ENCODE peak calls at places on chromosomes 1 and 21, in seven cellular contexts. B is AG10803; K is AG09309; Z is fibroblast of pulmonary artery; N is astrocyte of the spinal cord; T is PC-9; L is CD8-positive, alpha-beta T cell. G is an unnamed sample.

GRCh38 chr1:171212607-171213347 is 27.7 kb downstream of the FMO2 start:
- DNase-seq in Z (no peak), K (no peak), N (no peak), B (no peak), L (no peak), T (no peak), G (no peak)

GRCh38 chr1:167687919-167688519 is 33.8 kb upstream of the MPZL1 start:
- DNase-seq in Z (peak; percentile 90), L (peak; percentile 71), T (peak; percentile 63), K (peak; percentile 39), B (peak; percentile 76), N (peak; percentile 83), G (peak; percentile 23)

GRCh38 chr1:175269151-175269550 is 76.6 kb upstream of the KIAA0040 start:
- DNase-seq in B (no peak), T (peak; percentile 67), K (no peak), L (no peak), N (no peak), Z (no peak), G (no peak)

GRCh38 chr1:65459397-65459768 is 38.9 kb downstream of the LEPR start:
- DNase-seq in Z (peak; percentile 65), T (peak; percentile 18), N (peak; percentile 39), L (no peak), K (no peak), B (peak; percentile 61), G (no peak)

GRCh38 chr1:183227963-183228649 is 42.0 kb downstream of the LAMC2 start:
- DNase-seq in T (peak; percentile 33), L (no peak), B (peak; percentile 52), N (peak; percentile 44), K (no peak), Z (peak; percentile 70), G (no peak)

GRCh38 chr1:193707271-193708015 is 521.0 kb upstream of the B3GALT2 start:
- DNase-seq in L (no peak), N (peak; percentile 22), B (no peak), Z (peak; percentile 16), K (no peak), T (no peak), G (no peak)

GRCh38 chr1:85334962-85335361 is 58.5 kb upstream of the BCL10 start:
- DNase-seq in N (peak; percentile 76), Z (no peak), K (no peak), L (no peak), T (no peak), B (peak; percentile 42), G (no peak)

GRCh38 chr1:27353166-27353565 is 11.3 kb downstream of the SYTL1 start:
- DNase-seq in N (no peak), T (no peak), B (no peak), K (no peak), L (no peak), Z (no peak), G (no peak)

GRCh38 chr1:20732071-20732587 is 374 bp downstream of the SH2D5 start:
- DNase-seq in B (peak; percentile 52), N (peak; percentile 56), L (peak; percentile 36), K (no peak), T (peak; percentile 61), Z (peak; percentile 57), G (no peak)

GRCh38 chr21:42343101-42343500 is 7.7 kb downstream of the TFF2 start:
- DNase-seq in Z (no peak), N (no peak), K (no peak), B (no peak), L (no peak), T (no peak), G (no peak)

GRCh38 chr1:175572932-175573871 is 170.2 kb downstream of the TNR start:
- DNase-seq in B (no peak), T (no peak), K (no peak), N (no peak), L (no peak), Z (no peak), G (no peak)

GRCh38 chr1:51189421-51190073 is 46.5 kb upstream of the RNF11 start:
- DNase-seq in L (peak; percentile 3), B (peak; percentile 84), T (peak; percentile 38), Z (peak; percentile 86), K (peak; percentile 51), N (peak; percentile 77), G (peak; percentile 27)

GRCh38 chr1:14095001-14095400 is 395.0 kb downstream of the PRDM2 start:
- DNase-seq in N (peak; percentile 7), B (peak; percentile 16), T (no peak), Z (peak; percentile 1), K (no peak), L (no peak), G (no peak)

GRCh38 chr1:21238141-21238800 is 52.0 kb downstream of the ECE1 start:
- DNase-seq in T (peak; percentile 41), N (peak; percentile 28), B (peak; percentile 53), Z (no peak), L (no peak), K (peak; percentile 34), G (no peak)

GRCh38 chr21:34526618-34527290 is 14.7 kb upstream of the KCNE1 start:
- DNase-seq in Z (peak; percentile 100), N (peak; percentile 100), B (peak; percentile 100), L (no peak), K (peak; percentile 100), T (peak; percentile 71), G (peak; percentile 99)

GRCh38 chr1:116006486-116006964 is 30.2 kb downstream of the SLC22A15 start:
- DNase-seq in Z (no peak), L (no peak), N (no peak), B (no peak), K (no peak), T (no peak), G (no peak)

GRCh38 chr1:39713557-39713956 is 22.3 kb upstream of the HPCAL4 start:
- DNase-seq in L (no peak), B (no peak), N (no peak), K (no peak), Z (no peak), T (no peak), G (no peak)

GRCh38 chr1:66313446-66313845 is 220.5 kb upstream of the SGIP1 start:
- DNase-seq in K (no peak), N (peak; percentile 42), Z (peak; percentile 35), L (no peak), B (peak; percentile 60), T (no peak), G (no peak)

DNA sequence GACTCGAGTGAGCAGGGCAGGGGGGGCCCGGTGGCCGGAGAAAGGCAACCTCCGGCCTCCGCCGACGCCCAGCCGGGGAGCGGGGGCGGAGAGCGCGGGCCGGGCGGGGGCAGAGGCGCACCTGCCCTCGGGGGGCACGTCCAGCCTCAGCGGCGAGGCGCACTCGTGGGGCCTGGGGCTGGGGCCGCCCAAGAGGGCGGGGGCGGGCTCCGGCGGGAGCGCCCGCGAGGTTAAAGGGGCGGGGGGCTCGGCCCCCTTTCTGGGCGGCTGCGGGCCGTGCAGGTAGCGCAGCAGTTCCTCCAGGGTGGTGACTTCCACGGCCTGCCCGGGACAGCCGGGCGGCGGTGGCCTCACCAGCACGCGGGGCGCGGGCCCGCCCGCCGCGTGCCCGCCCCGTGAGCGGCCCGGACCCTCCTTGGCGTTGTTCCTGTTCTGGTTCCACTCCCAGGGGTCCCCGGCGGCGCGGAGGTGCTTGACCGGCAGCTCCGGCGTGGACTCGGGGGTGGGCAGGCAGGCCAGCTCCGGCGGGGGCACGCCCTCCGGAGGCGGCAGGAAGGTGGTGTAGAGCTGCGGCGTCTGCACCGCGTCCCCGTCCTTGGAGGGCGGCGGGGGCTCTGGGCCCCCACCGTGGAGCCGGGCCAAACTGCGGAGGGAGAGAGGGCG is 13.6 kb downstream of the SEMA6C start:
- DNase-seq in K (no peak), L (no peak), Z (no peak), N (no peak), B (no peak), T (no peak), G (no peak)
- H3K4me3 ChIP-seq in K (no peak overlapping the region), L (no peak overlapping the region), Z (no peak overlapping the region), N (no peak overlapping the region), B (no peak overlapping the region), T (no peak overlapping the region), G (no peak overlapping the region)

GRCh38 chr1:226738421-226738994 is 574 bp downstream of the ITPKB start:
- DNase-seq in K (no peak), T (peak; percentile 43), B (peak; percentile 16), L (no peak), Z (peak; percentile 44), N (peak; percentile 33), G (no peak)
- TF ChIP-seq CTCF in K (no peak), T (no peak), B (no peak), L (no peak), Z (no peak), N (no peak), G (no peak)

GRCh38 chr1:43493661-43494450 is 36.8 kb upstream of the PTPRF start:
- DNase-seq in L (no peak), Z (no peak), T (no peak), B (no peak), K (no peak), N (peak; percentile 14), G (no peak)

GRCh38 chr1:43491056-43491455 is 37.3 kb upstream of the HYI start:
- DNase-seq in N (no peak), B (no peak), K (no peak), Z (no peak), L (no peak), T (no peak), G (no peak)

GRCh38 chr1:43482240-43482639 is 28.5 kb upstream of the HYI start:
- DNase-seq in N (no peak), L (no peak), K (no peak), B (no peak), Z (no peak), T (no peak), G (no peak)

GRCh38 chr1:43492816-43493215 is 37.9 kb upstream of the PTPRF start:
- DNase-seq in Z (peak; percentile 28), T (no peak), K (no peak), B (peak; percentile 42), N (no peak), L (no peak), G (no peak)

DNA sequence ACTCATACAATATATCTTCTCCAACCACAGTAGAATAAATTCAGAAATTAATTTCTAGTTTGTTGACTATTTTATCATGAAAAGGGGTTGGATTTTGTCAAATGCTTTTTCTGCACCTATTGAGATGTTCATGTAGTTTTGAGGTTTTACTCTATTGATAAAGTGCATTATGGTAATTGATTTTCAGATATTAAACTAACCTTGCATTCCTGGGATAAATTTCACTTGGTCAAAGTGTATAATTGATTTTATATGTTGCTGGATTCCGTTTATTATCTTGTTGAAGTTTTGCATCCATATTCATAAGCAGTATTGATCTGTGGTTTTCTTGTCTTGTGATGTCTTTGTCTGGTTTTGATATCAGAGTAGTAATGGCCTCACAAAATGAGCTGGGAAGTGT is 34.4 kb upstream of the HYI start:
- DNase-seq in Z (no peak), T (no peak), B (no peak), K (no peak), L (no peak), N (no peak), G (no peak)
- H3K4me3 ChIP-seq in Z (no peak overlapping the region), T (no peak overlapping the region), B (no peak overlapping the region), K (no peak overlapping the region), L (no peak overlapping the region), N (no peak overlapping the region), G (no peak overlapping the region)

DNA sequence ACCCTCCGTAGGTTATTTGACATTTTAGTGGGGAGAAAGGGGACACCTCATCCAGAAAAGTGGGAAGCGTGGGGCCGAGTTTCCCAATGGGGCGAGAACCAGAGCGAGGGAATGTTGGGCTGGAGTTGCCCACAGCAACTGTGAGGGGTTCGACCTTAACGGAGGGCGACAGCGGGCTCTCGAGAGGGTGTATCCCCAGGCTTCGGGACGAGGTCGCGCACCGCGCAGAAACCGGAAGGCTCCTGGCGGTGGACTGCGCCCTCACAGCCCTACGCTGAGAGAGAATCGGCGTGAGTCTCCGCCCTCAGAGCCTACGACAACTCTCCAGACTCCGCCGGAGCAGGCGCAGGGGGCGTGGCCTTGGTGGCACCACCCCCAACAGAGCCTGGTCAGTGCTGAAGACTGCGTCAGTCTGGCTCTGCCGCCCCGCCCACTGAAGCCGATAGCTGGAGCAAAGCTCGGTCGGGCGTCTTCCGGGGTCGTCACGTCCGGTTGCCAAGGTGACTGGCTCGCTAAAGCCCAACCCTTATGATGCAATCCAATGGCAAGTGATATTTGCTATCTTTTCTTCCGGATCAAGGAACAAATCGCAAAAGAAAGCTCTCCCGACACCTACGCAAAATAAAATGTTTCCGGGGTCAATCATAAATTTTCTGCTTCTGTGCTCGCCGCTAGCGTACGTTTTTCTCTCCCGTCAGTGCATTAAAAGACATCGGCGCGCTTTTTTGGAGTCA is at the start of gene LRIF1:
- DNase-seq in B (peak; percentile 100), L (peak; percentile 99), T (peak; percentile 99), Z (peak; percentile 100), K (peak; percentile 99), N (peak; percentile 100), G (peak; percentile 92)
- TF ChIP-seq CTCF in B (peak; percentile 48), L (peak; percentile 59), T (peak; percentile 57), Z (peak; percentile 45), K (peak; percentile 52), N (peak; percentile 49), G (peak; percentile 24)